ENCODE peak calls at places on chromosome 7, in seven cellular contexts. R is heart left ventricle, K is stomach, W is A549, D is upper lobe of left lung, Y is esophagus squamous epithelium, P is Peyer's patch. A is an unnamed sample.

GRCh38 chr7:137590686-137591255 is 247.2 kb upstream of the PTN start:
- DNase-seq in R (no peak), Y (no peak), K (no peak), W (no peak), P (no peak), D (peak), A (no peak)

GRCh38 chr7:146067880-146068279 is 48.7 kb upstream of the CNTNAP2 start:
- DNase-seq in P (no peak), Y (no peak), R (no peak), W (no peak), K (no peak), D (no peak), A (no peak)

GRCh38 chr7:32869716-32870115 is 21.8 kb downstream of the KBTBD2 start:
- DNase-seq in W (no peak), R (no peak), K (no peak), Y (no peak), D (no peak), P (no peak), A (no peak)

GRCh38 chr7:70571403-70571911 is 560.5 kb upstream of the GALNT17 start:
- DNase-seq in R (no peak), P (peak), W (peak), D (no peak), Y (no peak), K (peak), A (peak)

GRCh38 chr7:17856251-17856650 is 84.0 kb downstream of the SNX13 start:
- DNase-seq in Y (no peak), D (no peak), K (no peak), W (no peak), P (no peak), R (no peak), A (no peak)

GRCh38 chr7:12025246-12025645 is 185.8 kb upstream of the TMEM106B start:
- DNase-seq in P (no peak), W (no peak), R (no peak), K (no peak), Y (no peak), D (no peak), A (no peak)

GRCh38 chr7:83148776-83149175 is 13.9 kb downstream of the PCLO start:
- DNase-seq in W (peak), P (no peak), R (no peak), K (no peak), D (no peak), Y (no peak), A (no peak)

GRCh38 chr7:25262586-25262985 is 34.3 kb upstream of the NPVF start:
- DNase-seq in D (no peak), K (no peak), P (no peak), R (no peak), W (peak), Y (no peak), A (no peak)

GRCh38 chr7:111098011-111098925 is 7.3 kb downstream of the LRRN3 start:
- DNase-seq in K (no peak), R (peak), Y (no peak), W (peak), P (no peak), D (no peak), A (no peak)

GRCh38 chr7:151121380-151122170 is 35.3 kb downstream of the AGAP3 start:
- DNase-seq in W (no peak), Y (no peak), D (no peak), K (no peak), R (no peak), P (no peak), A (no peak)

GRCh38 chr7:471866-472639 is 47.6 kb downstream of the PDGFA start:
- DNase-seq in P (peak), D (peak), W (no peak), Y (no peak), K (peak), R (peak), A (no peak)

GRCh38 chr7:136079066-136079465 is 101.9 kb upstream of the MTPN start:
- DNase-seq in D (no peak), W (no peak), Y (no peak), K (no peak), R (no peak), P (no peak), A (no peak)

GRCh38 chr7:157854066-157854891 is 517.5 kb downstream of the DNAJB6 start:
- DNase-seq in D (peak), K (peak), Y (no peak), P (no peak), R (peak), W (no peak), A (no peak)

GRCh38 chr7:150811-151221 is 41.6 kb upstream of the FAM20C start:
- DNase-seq in D (peak), Y (no peak), K (no peak), P (peak), R (no peak), W (no peak), A (no peak)

GRCh38 chr7:11636274-11636673 is 195.7 kb downstream of the THSD7A start:
- DNase-seq in K (no peak), D (peak), P (no peak), R (no peak), W (no peak), Y (no peak), A (no peak)

GRCh38 chr7:90412458-90413184 is 9.4 kb downstream of the CLDN12 start:
- DNase-seq in K (peak), Y (no peak), D (no peak), P (peak), W (peak), R (no peak), A (no peak)

GRCh38 chr7:127485482-127485881 is 93.0 kb upstream of the ZNF800 start:
- DNase-seq in D (no peak), K (no peak), P (no peak), R (no peak), Y (no peak), W (no peak), A (no peak)

GRCh38 chr7:108251700-108252099 is 121.5 kb upstream of the LAMB4 start:
- DNase-seq in K (no peak), P (no peak), D (no peak), W (no peak), Y (no peak), R (no peak), A (no peak)

GRCh38 chr7:40219917-40220316 is 85.1 kb downstream of the SUGCT start:
- DNase-seq in D (no peak), P (no peak), Y (no peak), W (no peak), R (no peak), K (no peak), A (no peak)

GRCh38 chr7:23247602-23248335 is 1.2 kb downstream of the GPNMB start:
- DNase-seq in R (peak), P (no peak), K (no peak), Y (no peak), W (no peak), D (peak), A (no peak)

GRCh38 chr7:29038463-29038862 is 80.3 kb upstream of the TRIL start:
- DNase-seq in W (no peak), K (no peak), D (no peak), Y (no peak), P (no peak), R (no peak), A (no peak)

GRCh38 chr7:42151309-42151708 is 85.7 kb downstream of the GLI3 start:
- DNase-seq in W (no peak), K (no peak), Y (no peak), P (no peak), D (no peak), R (peak), A (no peak)

GRCh38 chr7:139494835-139495568 is 11.5 kb upstream of the KLRG2 start:
- DNase-seq in P (no peak), R (no peak), W (no peak), K (no peak), D (no peak), Y (no peak), A (no peak)

GRCh38 chr7:69620063-69620462 is 21.8 kb downstream of the AUTS2 start:
- DNase-seq in D (no peak), K (no peak), Y (no peak), W (no peak), R (no peak), P (no peak), A (no peak)

GRCh38 chr7:91157579-91158320 is 106.5 kb upstream of the FZD1 start:
- DNase-seq in D (no peak), W (no peak), K (no peak), P (no peak), R (no peak), Y (no peak), A (no peak)

GRCh38 chr7:585229-585711 is 65.6 kb upstream of the PDGFA start:
- DNase-seq in K (no peak), Y (no peak), D (no peak), P (no peak), R (no peak), W (no peak), A (no peak)

GRCh38 chr7:70907594-70907993 is 224.3 kb upstream of the GALNT17 start:
- DNase-seq in W (no peak), K (no peak), P (no peak), D (no peak), Y (no peak), R (no peak), A (no peak)

GRCh38 chr7:48144291-48144768 is 26.9 kb upstream of the ABCA13 start:
- DNase-seq in Y (no peak), R (no peak), K (no peak), P (peak), D (no peak), W (peak), A (no peak)
- H3K4me3 ChIP-seq in Y (no peak), R (no peak), K (no peak), P (no peak), D (no peak), W (no peak), A (no peak)

GRCh38 chr7:2760098-2760889 is 72.3 kb downstream of the AMZ1 start:
- DNase-seq in D (peak), W (peak), P (peak), Y (no peak), K (peak), R (peak), A (no peak)
- TF ChIP-seq CTCF in D (peak), W (no peak), P (no peak), Y (no peak), K (peak), R (peak), A (no peak)

DNA sequence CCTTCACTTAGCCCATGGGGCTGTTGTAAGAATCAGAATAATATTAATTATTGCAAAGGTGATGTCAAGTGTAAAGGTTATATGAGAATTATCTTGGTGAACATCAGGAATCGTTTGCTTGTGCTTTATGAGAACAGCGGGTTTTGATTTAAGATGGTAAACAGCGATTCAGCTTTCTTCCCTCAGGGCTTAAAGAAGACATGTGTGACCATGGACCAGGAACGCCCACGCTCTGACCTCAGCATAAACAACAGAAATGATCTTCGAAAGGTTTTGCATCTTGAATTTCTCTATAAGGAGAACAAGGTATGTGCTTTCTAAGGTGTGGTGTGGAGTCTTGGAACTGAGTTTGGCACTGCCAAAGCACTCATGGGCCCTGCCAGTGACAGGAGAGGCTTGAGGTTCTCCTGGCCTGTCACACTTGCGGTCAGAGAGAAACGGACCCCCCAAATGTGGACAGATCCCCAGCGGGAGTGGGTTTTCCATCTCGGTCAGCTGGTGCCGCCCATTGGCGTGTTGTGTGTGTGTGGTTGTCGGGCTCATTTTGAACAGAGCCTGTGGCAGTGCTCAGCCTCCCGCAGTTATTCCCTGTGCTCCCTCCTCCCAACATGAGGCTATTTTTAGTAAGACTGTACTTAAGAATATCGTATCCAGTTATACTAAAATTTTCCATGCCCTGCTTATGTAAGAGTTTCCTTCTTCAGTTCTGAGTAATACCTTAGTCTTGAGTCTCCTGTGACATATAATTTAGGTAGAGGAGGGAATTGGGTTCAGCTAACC is 7.2 kb downstream of the MINDY4 start:
- DNase-seq in D (peak), R (peak), W (no peak), Y (no peak), K (no peak), P (no peak), A (no peak)
- TF ChIP-seq POLR2A in D (no peak), R (no peak), W (no peak), Y (no peak), K (no peak), P (no peak), A (no peak)

GRCh38 chr7:7182156-7183060 is at the start of gene C1GALT1:
- DNase-seq in Y (peak), R (peak), D (peak), W (peak), P (peak), K (peak), A (no peak)

GRCh38 chr7:7183833-7184463 is 1.6 kb downstream of the C1GALT1 start:
- DNase-seq in R (no peak), W (no peak), K (no peak), D (no peak), P (no peak), Y (no peak), A (no peak)

GRCh38 chr7:7188091-7188490 is 5.7 kb downstream of the C1GALT1 start:
- DNase-seq in D (no peak), K (no peak), W (no peak), R (no peak), P (no peak), Y (no peak), A (no peak)

GRCh38 chr7:7183061-7183832 is 903 bp downstream of the C1GALT1 start:
- DNase-seq in P (peak), D (peak), K (peak), R (peak), W (peak), Y (no peak), A (no peak)

GRCh38 chr7:7185382-7185989 is 3.1 kb downstream of the C1GALT1 start:
- DNase-seq in K (no peak), Y (no peak), P (no peak), D (no peak), R (no peak), W (no peak), A (no peak)
- H3K4me3 ChIP-seq in K (no peak), Y (no peak), P (no peak), D (no peak), R (no peak), W (no peak), A (no peak)

GRCh38 chr7:8443871-8444756 is 10.7 kb downstream of the NXPH1 start:
- DNase-seq in W (peak), Y (no peak), D (peak), P (no peak), R (no peak), K (no peak), A (no peak)
- TF ChIP-seq CTCF in W (no peak), Y (no peak), D (no peak), P (no peak), R (no peak), K (no peak), A (no peak)

GRCh38 chr7:155308330-155309020 is 10.8 kb downstream of the INSIG1 start:
- DNase-seq in W (no peak), P (no peak), K (no peak), Y (no peak), D (no peak), R (no peak), A (peak)
- TF ChIP-seq POLR2A in W (no peak), P (no peak), K (no peak), Y (no peak), D (no peak), R (no peak), A (no peak)